ENCODE peak calls at places on chromosomes 2 and 18, in nine cellular contexts. C is brain microvascular endothelial cell; V is fibroblast of the aortic adventitia; Z is NCI-H1417; F is RWPE1; E is occipital lobe; A is HTR-8/SVneo; I is NCI-H1436; W is activated T-helper 1 cell treated with anti-CD3 and anti-CD28 coated beads, Interleukin-12 subunit alpha, Interleukin-12 subunit beta, Interleukin-2, Interleukin-4 antibody, amounts not matched to agents 30 ng/mL and 10 ng/mL and 1 ng/mL, durations not matched to agents 14 hours and 24 hours and 36 hours. B is an unnamed sample.

GRCh38 chr2:7269993-7270392 is 352.8 kb downstream of the RNF144A start:
- DNase-seq in W (no peak), E (no peak), A (no peak), F (no peak), C (no peak), I (no peak), Z (peak), V (no peak), B (peak)

GRCh38 chr18:76441668-76442412 is 53.2 kb downstream of the ZNF516 start:
- DNase-seq in Z (no peak), W (no peak), F (no peak), I (no peak), C (no peak), E (no peak), V (no peak), A (no peak), B (no peak)

GRCh38 chr2:132581917-132582316 is 88.1 kb downstream of the LYPD1 start:
- DNase-seq in E (no peak), W (no peak), V (no peak), F (no peak), Z (peak), I (peak), C (no peak), A (no peak), B (peak)

GRCh38 chr2:72012886-72013574 is 134.6 kb downstream of the CYP26B1 start:
- DNase-seq in C (peak), Z (no peak), I (no peak), W (no peak), E (no peak), A (no peak), F (no peak), V (no peak), B (no peak)

GRCh38 chr2:227192491-227192890 is 28.1 kb downstream of the COL4A3 start:
- DNase-seq in A (no peak), V (no peak), C (peak), Z (no peak), W (no peak), E (no peak), F (no peak), I (no peak), B (no peak)

GRCh38 chr2:100974712-100975520 is 27.2 kb upstream of the RPL31 start:
- DNase-seq in I (no peak), W (no peak), E (no peak), F (no peak), Z (no peak), V (no peak), A (no peak), C (no peak), B (no peak)

GRCh38 chr2:190695739-190696138 is 46.9 kb downstream of the NAB1 start:
- DNase-seq in V (no peak), C (no peak), F (no peak), I (no peak), E (peak), W (no peak), Z (no peak), A (no peak), B (no peak)

GRCh38 chr18:48922203-48922800 is 28.5 kb downstream of the SMAD7 start:
- DNase-seq in I (no peak), F (no peak), E (no peak), W (no peak), Z (no peak), V (no peak), A (no peak), C (no peak), B (no peak)